ENCODE peak calls at places on chromosomes 16 and 17, in five cellular contexts. R, P, T, C and J are unnamed samples.

GRCh38 chr16:30731411-30731810 is 16.8 kb upstream of the PHKG2 start:
- DNase-seq in R (no peak), P (no peak), T (no peak), C (no peak), J (no peak)

GRCh38 chr16:31130336-31130812 is 5.2 kb downstream of the PRSS8 start:
- DNase-seq in R (no peak), P (no peak), T (no peak), C (no peak), J (no peak)

GRCh38 chr17:2351269-2351668 is 14.0 kb downstream of the SGSM2 start:
- DNase-seq in R (no peak), P (no peak), T (no peak), C (no peak), J (no peak)

GRCh38 chr16:15749371-15749770 is 99.3 kb downstream of the NDE1 start:
- DNase-seq in R (no peak), P (no peak), T (no peak), C (no peak), J (no peak)

GRCh38 chr17:62720126-62720850 is 87.8 kb downstream of the MARCHF10 start:
- DNase-seq in R (no peak), P (no peak), T (no peak), C (no peak), J (no peak)

GRCh38 chr16:46620265-46621005 is 744 bp downstream of the SHCBP1 start:
- DNase-seq in R (no peak), P (no peak), T (peak), C (no peak), J (no peak)

GRCh38 chr17:64348666-64349065 is 42.0 kb downstream of the PECAM1 start:
- DNase-seq in R (no peak), P (no peak), T (no peak), C (no peak), J (no peak)

GRCh38 chr16:80231888-80232287 is 308.9 kb upstream of the DYNLRB2 start:
- DNase-seq in R (no peak), P (no peak), T (no peak), C (no peak), J (no peak)

GRCh38 chr16:71846443-71846842 is 667 bp downstream of the ATXN1L start:
- DNase-seq in R (no peak), P (no peak), T (no peak), C (no peak), J (peak)

GRCh38 chr17:83151442-83152220 is 72.2 kb downstream of the METRNL start:
- DNase-seq in R (no peak), P (peak), T (no peak), C (no peak), J (peak)

GRCh38 chr17:39665642-39666221 is 583 bp downstream of the TCAP start:
- DNase-seq in R (no peak), P (no peak), T (no peak), C (no peak), J (no peak)

GRCh38 chr16:89009343-89010209 is 32.6 kb upstream of the CBFA2T3 start:
- DNase-seq in R (no peak), P (peak), T (no peak), C (no peak), J (peak)

GRCh38 chr16:50506543-50506937 is 41.7 kb upstream of the NKD1 start:
- DNase-seq in R (no peak), P (no peak), T (no peak), C (no peak), J (no peak)

GRCh38 chr16:30948087-30948955 is 547 bp upstream of the ORAI3 start:
- DNase-seq in R (peak), P (peak), T (peak), C (peak), J (peak)

GRCh38 chr17:38317081-38317480 is 20.1 kb downstream of the MRPL45 start:
- DNase-seq in R (no peak), P (no peak), T (no peak), C (no peak), J (no peak)

GRCh38 chr16:17371014-17371296 is 99.8 kb downstream of the XYLT1 start:
- DNase-seq in R (no peak), P (no peak), T (no peak), C (no peak), J (no peak)

GRCh38 chr16:31486036-31486435 is 3.1 kb downstream of the SLC5A2 start:
- DNase-seq in R (no peak), P (no peak), T (no peak), C (no peak), J (no peak)

GRCh38 chr16:8677481-8677880 is 3.1 kb downstream of the ABAT start:
- DNase-seq in R (no peak), P (no peak), T (no peak), C (no peak), J (no peak)

GRCh38 chr16:72380283-72380682 is 208.3 kb upstream of the PMFBP1 start:
- DNase-seq in R (no peak), P (no peak), T (no peak), C (no peak), J (no peak)

GRCh38 chr17:57335195-57335792 is 79.0 kb downstream of the MSI2 start:
- DNase-seq in R (no peak), P (no peak), T (no peak), C (no peak), J (no peak)

GRCh38 chr17:82858376-82859126 is 18.7 kb upstream of the ZNF750 start:
- DNase-seq in R (no peak), P (peak), T (no peak), C (no peak), J (peak)

GRCh38 chr17:44083250-44083849 is 12.8 kb downstream of the G6PC3 start:
- DNase-seq in R (no peak), P (no peak), T (no peak), C (no peak), J (no peak)

GRCh38 chr17:37106049-37106448 is 157.3 kb downstream of the AATF start:
- DNase-seq in R (no peak), P (no peak), T (no peak), C (no peak), J (no peak)

GRCh38 chr17:29566473-29567361 is at the start of gene ABHD15:
- DNase-seq in R (peak), P (peak), T (peak), C (no peak), J (peak)

GRCh38 chr17:64130559-64131001 is 636 bp upstream of the ERN1 start:
- DNase-seq in R (peak), P (peak), T (peak), C (peak), J (no peak)

GRCh38 chr17:49746791-49747490 is 17.0 kb downstream of the FAM117A start:
- DNase-seq in R (no peak), P (no peak), T (no peak), C (no peak), J (no peak)

GRCh38 chr17:49604314-49604869 is 28.7 kb downstream of the NXPH3 start:
- DNase-seq in R (no peak), P (no peak), T (no peak), C (no peak), J (no peak)

GRCh38 chr17:79544142-79544914 is 66.5 kb downstream of the RBFOX3 start:
- DNase-seq in R (no peak), P (peak), T (no peak), C (no peak), J (no peak)

GRCh38 chr17:45320931-45321461 is 4.2 kb upstream of the MAP3K14 start:
- DNase-seq in R (no peak), P (no peak), T (peak), C (no peak), J (peak)

GRCh38 chr17:48629411-48629759 is 3.2 kb upstream of the HOXB9 start:
- DNase-seq in R (no peak), P (peak), T (peak), C (no peak), J (no peak)

GRCh38 chr16:80056334-80056733 is 455.8 kb upstream of the MAF start:
- DNase-seq in R (no peak), P (no peak), T (no peak), C (no peak), J (no peak)

GRCh38 chr17:43871947-43872690 is 25.1 kb downstream of the CD300LG start:
- DNase-seq in R (no peak), P (no peak), T (peak), C (no peak), J (no peak)

GRCh38 chr17:81165246-81166032 is at the start of gene PVALEF:
- DNase-seq in R (no peak), P (no peak), T (no peak), C (no peak), J (peak)
- H3K4me3 ChIP-seq in R (no peak), P (peak), T (no peak), C (peak), J (peak)

DNA sequence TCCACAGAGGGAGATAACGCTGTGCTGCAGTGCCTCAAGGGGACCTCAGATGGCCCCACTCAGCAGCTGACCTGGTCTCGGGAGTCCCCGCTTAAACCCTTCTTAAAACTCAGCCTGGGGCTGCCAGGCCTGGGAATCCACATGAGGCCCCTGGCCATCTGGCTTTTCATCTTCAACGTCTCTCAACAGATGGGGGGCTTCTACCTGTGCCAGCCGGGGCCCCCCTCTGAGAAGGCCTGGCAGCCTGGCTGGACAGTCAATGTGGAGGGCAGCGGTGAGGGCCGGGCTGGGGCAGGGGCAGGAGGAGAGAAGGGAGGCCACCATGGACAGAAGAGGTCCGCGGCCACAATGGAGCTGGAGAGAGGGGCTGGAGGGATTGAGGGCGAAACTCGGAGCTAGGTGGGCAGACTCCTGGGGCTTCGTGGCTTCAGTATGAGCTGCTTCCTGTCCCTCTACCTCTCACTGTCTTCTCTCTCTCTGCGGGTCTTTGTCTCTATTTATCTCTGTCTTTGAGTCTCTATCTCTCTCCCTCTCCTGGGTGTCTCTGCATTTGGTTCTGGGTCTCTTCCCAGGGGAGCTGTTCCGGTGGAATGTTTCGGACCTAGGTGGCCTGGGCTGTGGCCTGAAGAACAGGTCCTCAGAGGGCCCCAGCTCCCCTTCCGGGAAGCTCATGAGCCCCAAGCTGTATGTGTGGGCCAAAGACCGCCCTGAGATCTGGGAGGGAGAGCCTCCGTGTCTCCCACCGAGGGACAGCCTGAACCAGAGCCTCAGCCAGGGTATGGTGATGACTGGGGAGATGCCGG is 769 bp downstream of the CD19 start:
- DNase-seq in R (no peak), P (no peak), T (no peak), C (no peak), J (no peak)
- H3K4me3 ChIP-seq in R (no peak), P (no peak), T (no peak), C (no peak), J (no peak)

GRCh38 chr17:78214016-78214705 is at the start of gene BIRC5:
- DNase-seq in R (peak), P (peak), T (peak), C (peak), J (peak)

GRCh38 chr17:78219396-78220150 is 5.5 kb downstream of the BIRC5 start:
- DNase-seq in R (no peak), P (no peak), T (no peak), C (no peak), J (no peak)

GRCh38 chr17:78210111-78210510 is 3.9 kb upstream of the BIRC5 start:
- DNase-seq in R (no peak), P (no peak), T (no peak), C (no peak), J (no peak)

GRCh38 chr17:78211032-78211431 is 3.0 kb upstream of the BIRC5 start:
- DNase-seq in R (no peak), P (no peak), T (no peak), C (no peak), J (no peak)

DNA sequence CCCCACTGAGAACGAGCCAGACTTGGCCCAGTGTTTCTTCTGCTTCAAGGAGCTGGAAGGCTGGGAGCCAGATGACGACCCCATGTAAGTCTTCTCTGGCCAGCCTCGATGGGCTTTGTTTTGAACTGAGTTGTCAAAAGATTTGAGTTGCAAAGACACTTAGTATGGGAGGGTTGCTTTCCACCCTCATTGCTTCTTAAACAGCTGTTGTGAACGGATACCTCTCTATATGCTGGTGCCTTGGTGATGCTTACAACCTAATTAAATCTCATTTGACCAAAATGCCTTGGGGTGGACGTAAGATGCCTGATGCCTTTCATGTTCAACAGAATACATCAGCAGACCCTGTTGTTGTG is 631 bp downstream of the BIRC5 start:
- DNase-seq in R (no peak), P (no peak), T (no peak), C (no peak), J (no peak)
- H3K4me3 ChIP-seq in R (no peak), P (no peak), T (peak), C (no peak), J (peak)

DNA sequence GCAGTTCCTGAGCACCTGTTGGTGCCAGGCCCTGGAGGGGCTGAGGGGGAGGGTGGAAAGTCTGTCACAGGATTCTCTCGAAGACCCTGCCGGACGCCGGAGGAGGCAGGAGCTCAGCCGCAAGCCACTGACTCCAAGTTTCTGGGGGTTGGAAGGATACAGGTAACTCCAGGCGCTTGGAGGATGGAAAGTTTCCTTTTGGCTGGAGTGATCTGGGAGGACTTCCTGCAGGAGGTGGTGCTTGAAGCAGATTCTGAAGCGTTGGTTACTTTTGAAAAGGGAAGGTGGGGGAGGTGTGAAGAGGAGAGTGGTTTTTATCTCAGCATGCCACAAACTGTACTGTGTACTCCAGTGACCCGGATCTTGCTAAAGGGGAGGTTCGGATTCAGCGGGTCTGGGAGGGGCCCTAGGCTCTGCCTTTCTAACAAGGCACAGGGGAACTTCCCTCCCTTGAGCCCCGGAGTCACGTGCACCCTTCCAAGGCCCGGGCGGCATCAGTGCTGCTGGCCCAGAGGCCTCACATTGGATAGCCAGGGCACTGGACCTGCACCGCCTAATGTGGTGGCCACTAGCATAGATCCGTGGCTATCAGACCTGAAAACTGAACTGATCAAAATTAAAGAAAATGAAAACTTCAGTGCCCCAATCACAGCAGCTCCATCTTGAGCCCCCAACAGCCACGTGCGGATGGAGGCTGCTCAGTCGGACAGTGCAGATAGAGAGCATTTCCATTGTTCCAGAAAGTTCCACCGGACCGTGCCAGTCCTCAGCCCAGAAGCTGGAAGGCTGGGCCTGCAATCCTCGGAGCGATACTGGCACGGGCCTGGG is 42.2 kb upstream of the GSE1 start:
- DNase-seq in R (no peak), P (no peak), T (no peak), C (no peak), J (no peak)
- H3K4me3 ChIP-seq in R (no peak), P (no peak), T (no peak), C (no peak), J (no peak)

GRCh38 chr17:19773534-19773933 is 25.4 kb upstream of the ALDH3A1 start:
- DNase-seq in R (no peak), P (no peak), T (no peak), C (no peak), J (no peak)
- H3K4me3 ChIP-seq in R (no peak), P (no peak), T (no peak), C (no peak), J (no peak)

GRCh38 chr16:24119807-24120206 is 136.3 kb upstream of the CACNG3 start:
- DNase-seq in R (no peak), P (no peak), T (no peak), C (no peak), J (no peak)

GRCh38 chr16:24118126-24118821 is 137.9 kb upstream of the CACNG3 start:
- DNase-seq in R (no peak), P (no peak), T (no peak), C (no peak), J (no peak)

GRCh38 chr16:24116371-24116770 is 139.8 kb upstream of the CACNG3 start:
- DNase-seq in R (no peak), P (no peak), T (no peak), C (no peak), J (no peak)

GRCh38 chr16:24116989-24117388 is 139.1 kb upstream of the CACNG3 start:
- DNase-seq in R (no peak), P (no peak), T (no peak), C (no peak), J (peak)

GRCh38 chr16:24117680-24118079 is 138.5 kb upstream of the CACNG3 start:
- DNase-seq in R (no peak), P (no peak), T (no peak), C (no peak), J (no peak)
- H3K4me3 ChIP-seq in R (no peak), P (no peak), T (no peak), C (no peak), J (no peak)

DNA sequence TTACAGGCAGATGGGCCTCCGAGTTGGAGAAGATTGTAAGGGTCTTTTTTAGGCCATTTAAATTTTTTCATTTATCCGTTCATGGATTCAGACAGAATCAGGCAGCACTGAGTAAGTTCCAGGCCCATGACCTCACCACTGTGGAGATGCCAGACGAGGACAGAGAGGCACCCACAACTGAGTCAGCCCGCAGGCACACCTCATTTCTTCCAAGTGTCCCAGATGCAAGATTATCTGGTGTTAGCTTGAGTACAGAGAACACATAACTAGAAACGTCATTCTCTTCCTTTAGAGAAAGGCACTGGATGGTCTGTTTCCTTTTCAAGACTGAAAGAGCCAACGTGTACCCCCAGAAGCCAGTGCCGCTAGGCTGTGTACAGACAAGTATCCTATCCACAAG is 16.9 kb downstream of the CLEC16A start:
- DNase-seq in R (no peak), P (peak), T (no peak), C (no peak), J (peak)
- H3K4me3 ChIP-seq in R (no peak), P (no peak), T (no peak), C (no peak), J (no peak)